ENCODE peak calls at places on chromosomes 7 and 10, in eight cellular contexts. V, E, P, S, Y, O, T and L are unnamed samples.
A peak's percentile ranks its signal among the peaks of the same experiment; 100 is the strongest.

GRCh38 chr7:100583132-100584045 is 2.5 kb downstream of the LRCH4 start:
- DNase-seq in V (no peak), E (peak; percentile 58), P (peak; percentile 50), S (no peak), Y (peak; percentile 77), O (no peak), T (peak; percentile 53), L (peak; percentile 75)

GRCh38 chr7:141992688-141993087 is 3.0 kb upstream of the MGAM start:
- DNase-seq in V (no peak), E (no peak), P (no peak), S (no peak), Y (no peak), O (no peak), T (no peak), L (no peak)

GRCh38 chr7:937851-938484 is 16.5 kb downstream of the ADAP1 start:
- DNase-seq in V (no peak), E (no peak), P (no peak), S (no peak), Y (no peak), O (no peak), T (no peak), L (peak; percentile 37)

GRCh38 chr10:117946525-117947070 is 100.1 kb downstream of the RAB11FIP2 start:
- DNase-seq in V (no peak), E (no peak), P (no peak), S (no peak), Y (no peak), O (no peak), T (peak; percentile 69), L (no peak)

GRCh38 chr10:24930427-24930826 is 22.0 kb downstream of the PRTFDC1 start:
- DNase-seq in V (no peak), E (no peak), P (no peak), S (no peak), Y (no peak), O (no peak), T (no peak), L (no peak)

GRCh38 chr7:27714831-27715444 is 25.0 kb upstream of the TAX1BP1 start:
- DNase-seq in V (peak; percentile 86), E (no peak), P (peak; percentile 96), S (no peak), Y (peak; percentile 16), O (no peak), T (peak; percentile 72), L (no peak)

GRCh38 chr10:43043342-43043772 is 33.5 kb upstream of the RET start:
- DNase-seq in V (no peak), E (no peak), P (no peak), S (no peak), Y (no peak), O (peak; percentile 35), T (no peak), L (no peak)

GRCh38 chr10:77157248-77158019 is 480.2 kb downstream of the KCNMA1 start:
- DNase-seq in V (no peak), E (no peak), P (no peak), S (no peak), Y (peak; percentile 34), O (no peak), T (peak; percentile 87), L (no peak)

GRCh38 chr10:70255329-70256299 is 22.4 kb upstream of the PPA1 start:
- DNase-seq in V (peak; percentile 82), E (peak; percentile 35), P (peak; percentile 45), S (no peak), Y (no peak), O (no peak), T (peak; percentile 81), L (peak; percentile 94)

GRCh38 chr10:61888744-61889143 is 12.8 kb upstream of the ARID5B start:
- DNase-seq in V (no peak), E (no peak), P (no peak), S (no peak), Y (no peak), O (no peak), T (peak; percentile 64), L (no peak)

GRCh38 chr7:96614154-96614867 is 95.3 kb downstream of the SEM1 start:
- DNase-seq in V (no peak), E (no peak), P (no peak), S (no peak), Y (no peak), O (no peak), T (no peak), L (no peak)

GRCh38 chr7:3294432-3295100 is 6.5 kb upstream of the SDK1 start:
- DNase-seq in V (no peak), E (peak; percentile 71), P (no peak), S (peak; percentile 51), Y (peak; percentile 63), O (no peak), T (no peak), L (peak; percentile 24)

GRCh38 chr10:30979956-30980355 is 51.7 kb downstream of the ZNF438 start:
- DNase-seq in V (no peak), E (no peak), P (no peak), S (no peak), Y (no peak), O (no peak), T (no peak), L (no peak)

GRCh38 chr7:33334349-33334748 is 205.0 kb downstream of the BBS9 start:
- DNase-seq in V (peak; percentile 6), E (peak; percentile 61), P (peak; percentile 41), S (peak; percentile 53), Y (peak; percentile 26), O (peak; percentile 16), T (peak; percentile 23), L (no peak)

GRCh38 chr10:71852335-71852937 is 1.4 kb upstream of the PSAP start:
- DNase-seq in V (no peak), E (no peak), P (no peak), S (no peak), Y (no peak), O (no peak), T (no peak), L (no peak)

GRCh38 chr10:14598809-14599764 is 175.6 kb downstream of the FAM107B start:
- DNase-seq in V (no peak), E (peak; percentile 16), P (no peak), S (no peak), Y (no peak), O (no peak), T (no peak), L (no peak)

GRCh38 chr7:142908921-142909870 is 23.7 kb upstream of the TRPV6 start:
- DNase-seq in V (no peak), E (peak; percentile 42), P (no peak), S (peak; percentile 26), Y (peak; percentile 42), O (peak; percentile 47), T (no peak), L (no peak)

GRCh38 chr10:126227762-126228134 is 160.5 kb downstream of the ADAM12 start:
- DNase-seq in V (no peak), E (no peak), P (no peak), S (no peak), Y (no peak), O (no peak), T (peak; percentile 45), L (peak; percentile 43)

GRCh38 chr7:27193335-27194001 is 6.4 kb downstream of the HOXA13 start:
- DNase-seq in V (no peak), E (peak; percentile 43), P (no peak), S (peak; percentile 52), Y (no peak), O (no peak), T (no peak), L (no peak)

GRCh38 chr10:70603439-70603778 is 868 bp upstream of the PRF1 start:
- DNase-seq in V (no peak), E (no peak), P (no peak), S (no peak), Y (no peak), O (no peak), T (no peak), L (no peak)

GRCh38 chr10:122689146-122689807 is 10.4 kb downstream of the C10orf120 start:
- DNase-seq in V (no peak), E (no peak), P (peak; percentile 4), S (no peak), Y (peak; percentile 47), O (no peak), T (no peak), L (no peak)

GRCh38 chr7:85529197-85529596 is 342.3 kb upstream of the SEMA3D start:
- DNase-seq in V (no peak), E (no peak), P (peak; percentile 11), S (no peak), Y (peak; percentile 31), O (no peak), T (peak; percentile 71), L (no peak)

GRCh38 chr10:6174201-6174874 is 28.4 kb upstream of the PFKFB3 start:
- DNase-seq in V (no peak), E (no peak), P (no peak), S (no peak), Y (no peak), O (no peak), T (no peak), L (no peak)
- H4K20me1 ChIP-seq in V (no peaks in the 10 kb centered on the region), E (no peaks in the 10 kb centered on the region), P (peaks cover 2% of the 10 kb centered on the region), S (peaks cover 77% of the 10 kb centered on the region), Y (no peaks in the 10 kb centered on the region), O (no peaks in the 10 kb centered on the region), T (no peaks in the 10 kb centered on the region), L (peaks cover 3% of the 10 kb centered on the region)

DNA sequence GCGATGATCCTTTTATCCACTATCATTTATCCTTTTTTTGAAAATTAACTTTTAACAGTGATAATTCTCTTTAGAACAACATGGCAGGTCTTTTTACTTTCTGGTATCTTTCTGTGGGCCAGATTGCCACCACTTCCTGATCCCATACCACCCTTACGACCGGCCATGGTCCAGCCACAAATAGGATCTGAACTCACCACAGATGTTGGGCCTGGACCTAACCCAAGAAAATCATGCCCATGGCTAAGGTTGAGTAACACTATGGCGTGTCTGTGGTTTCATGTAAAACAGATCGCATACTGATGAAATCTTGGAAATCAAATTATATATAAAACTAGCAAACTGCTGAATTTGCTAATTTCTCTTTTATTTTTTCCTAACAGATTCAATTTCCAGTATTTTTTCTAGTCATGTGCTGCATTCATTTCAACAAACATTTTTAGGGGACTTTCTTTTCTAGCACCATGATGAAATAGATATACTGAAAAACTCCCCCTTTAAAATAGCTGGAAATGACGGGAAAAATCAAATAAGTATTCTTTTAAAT is 77.2 kb downstream of the CH25H start:
- DNase-seq in V (no peak), E (no peak), P (no peak), S (no peak), Y (no peak), O (peak; percentile 48), T (peak; percentile 78), L (no peak)
- H2AFZ ChIP-seq in V (no peak overlapping the region), E (no peak overlapping the region), P (no peak overlapping the region), S (no peak overlapping the region), Y (no peak overlapping the region), O (no peak overlapping the region), T (no peak overlapping the region), L (no peak overlapping the region)

GRCh38 chr7:99034932-99035722 is 108.8 kb downstream of the SMURF1 start:
- DNase-seq in V (no peak), E (no peak), P (no peak), S (no peak), Y (no peak), O (no peak), T (no peak), L (no peak)
- H4K20me1 ChIP-seq in V (no peaks in the 10 kb centered on the region), E (no peaks in the 10 kb centered on the region), P (no peaks in the 10 kb centered on the region), S (peaks cover 14% of the 10 kb centered on the region), Y (no peaks in the 10 kb centered on the region), O (peaks cover 11% of the 10 kb centered on the region), T (no peaks in the 10 kb centered on the region), L (peaks cover 11% of the 10 kb centered on the region)

DNA sequence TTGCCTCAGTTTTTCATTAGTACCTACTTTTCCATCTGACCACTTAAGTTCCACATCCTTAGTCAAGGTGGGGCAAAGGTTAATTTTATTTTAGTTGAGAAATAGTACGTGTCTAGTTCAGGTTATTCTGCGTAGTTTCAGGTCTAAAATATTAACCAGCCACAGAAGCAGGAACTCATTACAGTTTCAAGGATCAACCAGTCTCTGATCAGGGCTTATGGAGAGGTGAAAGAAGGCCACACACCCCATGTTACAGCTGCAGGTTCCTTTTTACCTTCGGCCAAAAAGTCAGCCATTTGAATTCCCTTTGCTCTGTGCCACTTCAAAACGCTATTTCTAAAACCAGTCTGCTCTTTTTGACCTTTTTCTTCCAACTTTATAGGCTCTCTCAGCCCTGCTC is 134.2 kb downstream of the CTTNBP2 start:
- DNase-seq in V (no peak), E (no peak), P (no peak), S (no peak), Y (no peak), O (no peak), T (no peak), L (no peak)
- H2AFZ ChIP-seq in V (no peak overlapping the region), E (no peak overlapping the region), P (no peak overlapping the region), S (no peak overlapping the region), Y (no peak overlapping the region), O (no peak overlapping the region), T (no peak overlapping the region), L (no peak overlapping the region)